ENCODE peak calls at places on chromosomes 13 and 19, in four cellular contexts. One of them, this sample, is unnamed.

GRCh38 chr13:93227906-93228801 is 1.5 kb downstream of the GPC6 start:
- DNase-seq in caudate nucleus: peak
- DNase-seq in fibroblast of lung: peak
- DNase-seq in GM12878: no peak
- DNase-seq in this sample: no peak

GRCh38 chr19:11446271-11446651 is 10.8 kb downstream of the PRKCSH start:
- DNase-seq in caudate nucleus: no peak
- DNase-seq in fibroblast of lung: no peak
- DNase-seq in GM12878: no peak
- DNase-seq in this sample: no peak

GRCh38 chr13:105587786-105588185 is 947.7 kb downstream of the EFNB2 start:
- DNase-seq in fibroblast of lung: no peak
- DNase-seq in GM12878: no peak
- DNase-seq in caudate nucleus: no peak
- DNase-seq in this sample: no peak

GRCh38 chr13:33940256-33940655 is 122.3 kb downstream of the RFC3 start:
- DNase-seq in fibroblast of lung: no peak
- DNase-seq in GM12878: no peak
- DNase-seq in caudate nucleus: no peak
- DNase-seq in this sample: no peak

GRCh38 chr13:113351514-113352026 is 12.4 kb downstream of the GRTP1 start:
- DNase-seq in caudate nucleus: no peak
- DNase-seq in GM12878: no peak
- DNase-seq in fibroblast of lung: peak
- DNase-seq in this sample: no peak

GRCh38 chr19:33273881-33274662 is 28.3 kb downstream of the CEBPA start:
- DNase-seq in caudate nucleus: peak
- DNase-seq in fibroblast of lung: peak
- DNase-seq in GM12878: no peak
- DNase-seq in this sample: no peak

GRCh38 chr13:99371956-99372355 is 64.8 kb upstream of the GPR183 start:
- DNase-seq in GM12878: no peak
- DNase-seq in caudate nucleus: no peak
- DNase-seq in fibroblast of lung: no peak
- DNase-seq in this sample: peak

GRCh38 chr19:44260343-44260681 is 626 bp downstream of the ZNF233 start:
- DNase-seq in fibroblast of lung: no peak
- DNase-seq in GM12878: no peak
- DNase-seq in caudate nucleus: peak
- DNase-seq in this sample: no peak

GRCh38 chr19:6071103-6071485 is 39.2 kb downstream of the RFX2 start:
- DNase-seq in caudate nucleus: no peak
- DNase-seq in GM12878: no peak
- DNase-seq in fibroblast of lung: peak
- DNase-seq in this sample: no peak

GRCh38 chr19:19171821-19172532 is 1.9 kb upstream of the MEF2B start:
- DNase-seq in caudate nucleus: no peak
- DNase-seq in fibroblast of lung: peak
- DNase-seq in GM12878: no peak
- DNase-seq in this sample: no peak

GRCh38 chr13:24116103-24116502 is 44.4 kb upstream of the SPATA13 start:
- DNase-seq in fibroblast of lung: no peak
- DNase-seq in caudate nucleus: no peak
- DNase-seq in GM12878: no peak
- DNase-seq in this sample: no peak

GRCh38 chr19:38213911-38214625 is 10.0 kb downstream of the DPF1 start:
- DNase-seq in fibroblast of lung: peak
- DNase-seq in caudate nucleus: peak
- DNase-seq in GM12878: peak
- DNase-seq in this sample: no peak

GRCh38 chr19:6740589-6741348 is 1.3 kb downstream of the TRIP10 start:
- DNase-seq in fibroblast of lung: peak
- DNase-seq in caudate nucleus: no peak
- DNase-seq in GM12878: no peak
- DNase-seq in this sample: no peak

GRCh38 chr19:35322014-35322413 is 7.0 kb upstream of the CD22 start:
- DNase-seq in GM12878: no peak
- DNase-seq in caudate nucleus: no peak
- DNase-seq in fibroblast of lung: no peak
- DNase-seq in this sample: no peak

GRCh38 chr13:21616205-21616604 is 12.2 kb upstream of the MICU2 start:
- DNase-seq in GM12878: no peak
- DNase-seq in fibroblast of lung: no peak
- DNase-seq in caudate nucleus: no peak
- DNase-seq in this sample: no peak

GRCh38 chr19:58117841-58118575 is 20.0 kb upstream of the ZSCAN18 start:
- DNase-seq in fibroblast of lung: peak
- DNase-seq in GM12878: no peak
- DNase-seq in caudate nucleus: no peak
- DNase-seq in this sample: no peak

GRCh38 chr13:100148422-100148821 is 59.5 kb downstream of the PCCA start:
- DNase-seq in caudate nucleus: no peak
- DNase-seq in GM12878: no peak
- DNase-seq in fibroblast of lung: no peak
- DNase-seq in this sample: no peak

GRCh38 chr13:39283062-39283461 is 244.8 kb downstream of the NHLRC3 start:
- DNase-seq in caudate nucleus: no peak
- DNase-seq in GM12878: no peak
- DNase-seq in fibroblast of lung: no peak
- DNase-seq in this sample: no peak

GRCh38 chr19:10113964-10114650 is 2.6 kb downstream of the P2RY11 start:
- DNase-seq in caudate nucleus: no peak
- DNase-seq in GM12878: no peak
- DNase-seq in fibroblast of lung: no peak
- DNase-seq in this sample: no peak

GRCh38 chr13:20393273-20394235 is 132.1 kb downstream of the CRYL1 start:
- DNase-seq in caudate nucleus: no peak
- DNase-seq in fibroblast of lung: no peak
- DNase-seq in GM12878: no peak
- DNase-seq in this sample: no peak

GRCh38 chr19:35272954-35273649 is 4.3 kb downstream of the USF2 start:
- DNase-seq in fibroblast of lung: no peak
- DNase-seq in GM12878: no peak
- DNase-seq in caudate nucleus: no peak
- DNase-seq in this sample: no peak

GRCh38 chr13:110132178-110132975 is 174.6 kb downstream of the COL4A1 start:
- DNase-seq in fibroblast of lung: no peak
- DNase-seq in caudate nucleus: peak
- DNase-seq in GM12878: no peak
- DNase-seq in this sample: no peak

GRCh38 chr13:28754698-28755545 is 36.2 kb upstream of the SLC46A3 start:
- DNase-seq in caudate nucleus: no peak
- DNase-seq in GM12878: no peak
- DNase-seq in fibroblast of lung: peak
- DNase-seq in this sample: no peak

GRCh38 chr19:45667620-45668341 is at the start of gene GIPR:
- DNase-seq in caudate nucleus: peak
- DNase-seq in fibroblast of lung: no peak
- DNase-seq in GM12878: no peak
- DNase-seq in this sample: peak

GRCh38 chr19:45676851-45677263 is 8.8 kb downstream of the GIPR start:
- DNase-seq in fibroblast of lung: no peak
- DNase-seq in GM12878: no peak
- DNase-seq in caudate nucleus: peak
- DNase-seq in this sample: no peak

GRCh38 chr19:45668342-45668871 is 386 bp downstream of the GIPR start:
- DNase-seq in GM12878: no peak
- DNase-seq in fibroblast of lung: no peak
- DNase-seq in caudate nucleus: no peak
- DNase-seq in this sample: no peak

GRCh38 chr19:45670670-45671453 is 2.8 kb downstream of the GIPR start:
- DNase-seq in caudate nucleus: peak
- DNase-seq in GM12878: peak
- DNase-seq in fibroblast of lung: peak
- DNase-seq in this sample: peak
- H3K27ac ChIP-seq in caudate nucleus: no peak
- H3K27ac ChIP-seq in GM12878: peak
- H3K27ac ChIP-seq in fibroblast of lung: no peak
- H3K27ac ChIP-seq in this sample: no peak

GRCh38 chr19:29170554-29170953 is 42.4 kb downstream of the UQCRFS1 start:
- DNase-seq in caudate nucleus: no peak
- DNase-seq in fibroblast of lung: no peak
- DNase-seq in GM12878: no peak
- DNase-seq in this sample: no peak

GRCh38 chr19:29173896-29174295 is 39.1 kb downstream of the UQCRFS1 start:
- DNase-seq in GM12878: no peak
- DNase-seq in caudate nucleus: no peak
- DNase-seq in fibroblast of lung: no peak
- DNase-seq in this sample: no peak

GRCh38 chr19:29176981-29177754 is 35.8 kb downstream of the UQCRFS1 start:
- DNase-seq in GM12878: no peak
- DNase-seq in caudate nucleus: no peak
- DNase-seq in fibroblast of lung: no peak
- DNase-seq in this sample: no peak

GRCh38 chr19:29171525-29171924 is 41.4 kb downstream of the UQCRFS1 start:
- DNase-seq in GM12878: no peak
- DNase-seq in caudate nucleus: no peak
- DNase-seq in fibroblast of lung: no peak
- DNase-seq in this sample: no peak

GRCh38 chr19:29172302-29172701 is 40.6 kb downstream of the UQCRFS1 start:
- DNase-seq in GM12878: no peak
- DNase-seq in caudate nucleus: no peak
- DNase-seq in fibroblast of lung: no peak
- DNase-seq in this sample: no peak
- H3K27ac ChIP-seq in GM12878: no peak
- H3K27ac ChIP-seq in caudate nucleus: no peak
- H3K27ac ChIP-seq in fibroblast of lung: no peak
- H3K27ac ChIP-seq in this sample: no peak

GRCh38 chr19:54883228-54883627 is 9.2 kb downstream of the FCAR start:
- DNase-seq in caudate nucleus: no peak
- DNase-seq in fibroblast of lung: no peak
- DNase-seq in GM12878: no peak
- DNase-seq in this sample: no peak
- H3K27ac ChIP-seq in caudate nucleus: no peak
- H3K27ac ChIP-seq in fibroblast of lung: no peak
- H3K27ac ChIP-seq in GM12878: no peak
- H3K27ac ChIP-seq in this sample: no peak

DNA sequence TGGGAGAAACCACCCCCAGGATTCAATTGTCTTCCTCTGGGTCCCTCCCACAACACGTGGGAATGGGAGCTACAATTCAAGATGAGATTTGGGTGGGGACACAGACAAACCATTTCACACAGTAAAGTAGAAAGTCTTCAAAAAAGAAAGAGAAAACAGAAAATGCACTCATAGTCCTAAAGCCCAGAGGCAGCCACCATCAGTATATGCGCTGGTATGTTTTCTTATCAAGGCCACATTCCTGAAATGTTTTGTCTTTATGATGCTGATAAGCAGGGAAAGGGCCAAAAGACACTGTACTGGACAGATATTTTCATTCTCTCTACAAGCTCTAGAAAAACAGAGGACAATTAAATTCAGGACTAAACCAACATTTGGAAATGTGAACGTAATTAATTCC is 375.8 kb upstream of the TSHZ3 start:
- DNase-seq in fibroblast of lung: no peak
- DNase-seq in caudate nucleus: no peak
- DNase-seq in GM12878: no peak
- DNase-seq in this sample: no peak
- H3K27ac ChIP-seq in fibroblast of lung: no peak
- H3K27ac ChIP-seq in caudate nucleus: no peak
- H3K27ac ChIP-seq in GM12878: no peak
- H3K27ac ChIP-seq in this sample: no peak

GRCh38 chr13:48816696-48817095 is 159.0 kb upstream of the FNDC3A start:
- DNase-seq in fibroblast of lung: peak
- DNase-seq in caudate nucleus: no peak
- DNase-seq in GM12878: no peak
- DNase-seq in this sample: no peak
- H3K27ac ChIP-seq in fibroblast of lung: no peak
- H3K27ac ChIP-seq in caudate nucleus: no peak
- H3K27ac ChIP-seq in GM12878: no peak
- H3K27ac ChIP-seq in this sample: no peak

DNA sequence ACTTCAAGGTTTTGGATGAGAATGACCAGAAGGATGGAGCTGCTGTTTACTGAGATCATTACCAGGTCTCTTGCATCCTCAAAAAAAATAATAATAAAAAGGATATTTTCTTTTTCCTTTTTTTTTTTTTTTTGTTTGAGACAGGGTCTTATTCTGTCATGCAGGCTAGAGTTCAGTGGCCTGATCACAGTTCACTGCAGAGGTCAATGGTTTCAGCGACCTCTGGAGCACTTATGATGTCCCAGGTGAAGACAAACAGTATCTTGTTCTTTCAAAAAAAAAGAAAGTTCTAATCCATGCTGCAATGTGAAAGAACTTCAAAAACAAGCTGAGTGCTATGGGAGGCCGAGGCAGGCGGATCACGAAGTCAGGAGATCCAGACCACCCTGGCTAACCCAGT is 30.4 kb upstream of the TPM4 start:
- DNase-seq in GM12878: no peak
- DNase-seq in fibroblast of lung: no peak
- DNase-seq in caudate nucleus: no peak
- DNase-seq in this sample: no peak
- H3K27ac ChIP-seq in GM12878: no peak
- H3K27ac ChIP-seq in fibroblast of lung: no peak
- H3K27ac ChIP-seq in caudate nucleus: no peak
- H3K27ac ChIP-seq in this sample: no peak

This sample was measured in substantia nigra.